ENCODE peak calls at places on chromosomes 11 and 22, in ten cellular contexts. B is suprapubic skin, T is esophagus muscularis mucosa, M is ovary, I is A549, N is GM12878, A is sigmoid colon, Y is SK-N-SH, R is H1, C is stomach. O is an unnamed sample.

GRCh38 chr22:40525250-40525884 is 111.2 kb downstream of the MRTFA start:
- DNase-seq in B (no peak), T (no peak), M (peak; percentile 57), I (peak; percentile 65), N (no peak), A (no peak), Y (no peak), R (peak; percentile 71), C (peak; percentile 48), O (peak; percentile 51)

GRCh38 chr11:85407648-85408047 is 219.5 kb downstream of the DLG2 start:
- DNase-seq in B (no peak), T (no peak), M (no peak), I (no peak), N (no peak), A (no peak), Y (no peak), R (no peak), C (no peak), O (no peak)

GRCh38 chr11:8082391-8083087 is 1.5 kb downstream of the TUB start:
- DNase-seq in B (no peak), T (no peak), M (no peak), I (no peak), N (no peak), A (no peak), Y (peak; percentile 81), R (peak; percentile 77), C (no peak), O (no peak)

GRCh38 chr11:111957663-111958415 is 20.7 kb downstream of the DIXDC1 start:
- DNase-seq in B (no peak), T (no peak), M (no peak), I (no peak), N (no peak), A (no peak), Y (no peak), R (no peak), C (no peak), O (no peak)

GRCh38 chr11:34207487-34207886 is 102.1 kb downstream of the NAT10 start:
- DNase-seq in B (no peak), T (no peak), M (no peak), I (no peak), N (no peak), A (no peak), Y (no peak), R (no peak), C (no peak), O (no peak)

GRCh38 chr22:46043816-46044717 is 67.1 kb upstream of the WNT7B start:
- DNase-seq in B (peak; percentile 78), T (no peak), M (peak; percentile 71), I (no peak), N (no peak), A (peak; percentile 81), Y (no peak), R (peak; percentile 64), C (peak; percentile 54), O (no peak)

GRCh38 chr11:100682247-100682969 is 4.7 kb upstream of the ARHGAP42 start:
- DNase-seq in B (no peak), T (no peak), M (no peak), I (peak; percentile 45), N (no peak), A (no peak), Y (no peak), R (no peak), C (no peak), O (no peak)

GRCh38 chr11:62832346-62833234 is at the start of gene TEX54:
- DNase-seq in B (peak; percentile 79), T (no peak), M (peak; percentile 66), I (no peak), N (no peak), A (peak; percentile 75), Y (no peak), R (no peak), C (peak; percentile 32), O (no peak)

GRCh38 chr11:48170840-48171233 is 45.8 kb upstream of the OR4B1 start:
- DNase-seq in B (no peak), T (no peak), M (no peak), I (no peak), N (no peak), A (no peak), Y (no peak), R (no peak), C (no peak), O (no peak)

GRCh38 chr22:33328789-33329296 is 270.7 kb upstream of the SYN3 start:
- DNase-seq in B (no peak), T (no peak), M (no peak), I (peak; percentile 74), N (no peak), A (no peak), Y (no peak), R (no peak), C (no peak), O (no peak)

GRCh38 chr11:19703211-19703610 is 9.4 kb upstream of the NAV2 start:
- DNase-seq in B (no peak), T (no peak), M (no peak), I (no peak), N (no peak), A (peak; percentile 87), Y (peak; percentile 73), R (no peak), C (no peak), O (no peak)

GRCh38 chr11:19646921-19647320 is 65.7 kb upstream of the NAV2 start:
- DNase-seq in B (no peak), T (no peak), M (no peak), I (no peak), N (no peak), A (no peak), Y (peak; percentile 46), R (no peak), C (no peak), O (peak; percentile 48)

GRCh38 chr11:132256621-132257227 is 886.3 kb downstream of the NTM start:
- DNase-seq in B (no peak), T (no peak), M (no peak), I (no peak), N (no peak), A (no peak), Y (peak; percentile 62), R (no peak), C (no peak), O (no peak)

GRCh38 chr11:65353900-65354264 is 669 bp upstream of the TIGD3 start:
- DNase-seq in B (no peak), T (no peak), M (peak; percentile 59), I (no peak), N (no peak), A (no peak), Y (no peak), R (no peak), C (no peak), O (no peak)

GRCh38 chr11:65354265-65355012 is at the start of gene TIGD3:
- DNase-seq in B (peak; percentile 98), T (peak; percentile 99), M (peak; percentile 98), I (peak; percentile 93), N (peak; percentile 75), A (peak; percentile 99), Y (peak; percentile 99), R (peak; percentile 98), C (peak; percentile 98), O (peak; percentile 95)

GRCh38 chr11:65352783-65353182 is 1.8 kb upstream of the TIGD3 start:
- DNase-seq in B (no peak), T (no peak), M (no peak), I (no peak), N (no peak), A (no peak), Y (no peak), R (no peak), C (no peak), O (no peak)

GRCh38 chr11:65353376-65353775 is 1.2 kb upstream of the TIGD3 start:
- DNase-seq in B (no peak), T (no peak), M (no peak), I (no peak), N (no peak), A (no peak), Y (no peak), R (no peak), C (no peak), O (no peak)

GRCh38 chr11:65351511-65351910 is 3.0 kb upstream of the TIGD3 start:
- DNase-seq in B (no peak), T (no peak), M (no peak), I (no peak), N (no peak), A (no peak), Y (no peak), R (no peak), C (no peak), O (no peak)
- TF ChIP-seq EP300 in B (no peak), T (no peak), M (no peak), I (no peak), N (no peak), A (no peak), Y (no peak), R (no peak), C (no peak), O (no peak)

GRCh38 chr11:119337581-119338317 is 2.9 kb downstream of the C1QTNF5 start:
- DNase-seq in B (no peak), T (no peak), M (no peak), I (no peak), N (no peak), A (peak; percentile 75), Y (peak; percentile 74), R (peak; percentile 80), C (no peak), O (no peak)
- H3K4me3 ChIP-seq in B (no peak overlapping the region), T (no peak overlapping the region), M (no peak overlapping the region), I (no peak overlapping the region), N (no peak overlapping the region), A (no peak overlapping the region), Y (peak overlapping the region; percentile 14), R (peak overlapping the region; percentile 30), C (peak overlapping the region; percentile 71), O (no peak overlapping the region)

DNA sequence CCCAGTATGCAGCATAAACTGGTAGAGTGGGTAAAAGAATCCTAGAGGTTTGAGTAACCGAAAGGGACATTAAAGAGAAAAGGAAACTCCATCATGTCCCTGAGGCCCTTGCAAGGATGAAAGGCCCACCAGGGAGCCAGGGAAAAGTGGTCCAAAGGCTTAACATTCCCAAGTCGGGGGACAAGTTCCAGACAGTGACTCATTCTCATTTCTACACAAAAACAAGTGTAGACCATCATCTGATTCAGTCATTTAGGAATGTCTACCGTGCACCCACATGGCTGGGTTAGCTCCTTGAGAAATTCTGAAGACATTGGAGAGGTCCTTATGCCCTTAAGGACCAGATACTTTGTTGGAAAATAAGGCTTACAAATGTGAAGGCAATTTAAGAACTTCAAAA is 4.8 kb upstream of the NOX4 start:
- DNase-seq in B (peak; percentile 58), T (no peak), M (no peak), I (peak; percentile 37), N (no peak), A (peak; percentile 70), Y (no peak), R (no peak), C (no peak), O (peak; percentile 22)
- TF ChIP-seq EP300 in B (no peak), T (no peak), M (no peak), I (no peak), N (no peak), A (no peak), Y (peak; percentile 26), R (no peak), C (no peak), O (peak; percentile 51)

GRCh38 chr11:36218283-36218921 is 70.8 kb downstream of the COMMD9 start:
- DNase-seq in B (no peak), T (no peak), M (no peak), I (no peak), N (no peak), A (no peak), Y (no peak), R (no peak), C (no peak), O (no peak)
- H3K4me3 ChIP-seq in B (no peak overlapping the region), T (no peak overlapping the region), M (no peak overlapping the region), I (no peak overlapping the region), N (no peak overlapping the region), A (no peak overlapping the region), Y (no peak overlapping the region), R (no peak overlapping the region), C (no peak overlapping the region), O (no peak overlapping the region)

GRCh38 chr11:1194231-1194976 is 28.5 kb upstream of the MUC5B start:
- DNase-seq in B (peak; percentile 64), T (no peak), M (peak; percentile 11), I (no peak), N (no peak), A (peak; percentile 57), Y (peak; percentile 9), R (no peak), C (peak; percentile 25), O (no peak)
- TF ChIP-seq EP300 in B (no peak), T (no peak), M (no peak), I (no peak), N (no peak), A (no peak), Y (no peak), R (no peak), C (no peak), O (no peak)

O was measured in tibial nerve.